ENCODE peak calls at places on chromosome 7, in eight cellular contexts. One of them, this sample, is unnamed.

GRCh38 chr7:42104231-42104630 is 132.8 kb downstream of the GLI3 start:
- DNase-seq in activated T-helper 1 cell treated with Interleukin-2 at 50 U/mL for 16 hours: no peak
- DNase-seq in stomach: no peak
- DNase-seq in HFFc6: no peak
- DNase-seq in IMR-90: no peak
- DNase-seq in Panc1: no peak
- DNase-seq in aorta: no peak
- DNase-seq in sigmoid colon: no peak
- DNase-seq in this sample: no peak

GRCh38 chr7:106179256-106179655 is 67.1 kb upstream of the SYPL1 start:
- DNase-seq in HFFc6: no peak
- DNase-seq in sigmoid colon: no peak
- DNase-seq in aorta: no peak
- DNase-seq in Panc1: no peak
- DNase-seq in activated T-helper 1 cell treated with Interleukin-2 at 50 U/mL for 16 hours: no peak
- DNase-seq in IMR-90: no peak
- DNase-seq in stomach: no peak
- DNase-seq in this sample: no peak

GRCh38 chr7:81470084-81470723 is 299.6 kb downstream of the HGF start:
- DNase-seq in stomach: peak; percentile 74
- DNase-seq in Panc1: no peak
- DNase-seq in IMR-90: peak; percentile 81
- DNase-seq in activated T-helper 1 cell treated with Interleukin-2 at 50 U/mL for 16 hours: no peak
- DNase-seq in aorta: peak; percentile 87
- DNase-seq in HFFc6: peak; percentile 73
- DNase-seq in sigmoid colon: peak; percentile 85
- DNase-seq in this sample: peak; percentile 64

GRCh38 chr7:39754326-39755120 is 131.2 kb downstream of the RALA start:
- DNase-seq in activated T-helper 1 cell treated with Interleukin-2 at 50 U/mL for 16 hours: no peak
- DNase-seq in aorta: no peak
- DNase-seq in IMR-90: peak; percentile 81
- DNase-seq in HFFc6: peak; percentile 75
- DNase-seq in Panc1: no peak
- DNase-seq in sigmoid colon: no peak
- DNase-seq in stomach: no peak
- DNase-seq in this sample: no peak

GRCh38 chr7:1856161-1856965 is 186.3 kb downstream of the ELFN1 start:
- DNase-seq in activated T-helper 1 cell treated with Interleukin-2 at 50 U/mL for 16 hours: no peak
- DNase-seq in Panc1: no peak
- DNase-seq in IMR-90: no peak
- DNase-seq in aorta: peak; percentile 70
- DNase-seq in HFFc6: no peak
- DNase-seq in sigmoid colon: peak; percentile 51
- DNase-seq in stomach: no peak
- DNase-seq in this sample: no peak

GRCh38 chr7:136956232-136956631 is 87.8 kb downstream of the CHRM2 start:
- DNase-seq in stomach: no peak
- DNase-seq in activated T-helper 1 cell treated with Interleukin-2 at 50 U/mL for 16 hours: no peak
- DNase-seq in aorta: no peak
- DNase-seq in sigmoid colon: no peak
- DNase-seq in Panc1: peak; percentile 27
- DNase-seq in IMR-90: peak; percentile 87
- DNase-seq in HFFc6: peak; percentile 46
- DNase-seq in this sample: no peak

GRCh38 chr7:135210818-135211178 is 528 bp downstream of the WDR91 start:
- DNase-seq in Panc1: no peak
- DNase-seq in IMR-90: peak; percentile 26
- DNase-seq in aorta: no peak
- DNase-seq in sigmoid colon: peak; percentile 77
- DNase-seq in HFFc6: no peak
- DNase-seq in stomach: no peak
- DNase-seq in activated T-helper 1 cell treated with Interleukin-2 at 50 U/mL for 16 hours: no peak
- DNase-seq in this sample: no peak

GRCh38 chr7:99142727-99143521 is 984 bp downstream of the SMURF1 start:
- DNase-seq in stomach: peak; percentile 99
- DNase-seq in Panc1: peak; percentile 93
- DNase-seq in aorta: peak; percentile 99
- DNase-seq in IMR-90: peak; percentile 92
- DNase-seq in activated T-helper 1 cell treated with Interleukin-2 at 50 U/mL for 16 hours: peak; percentile 76
- DNase-seq in sigmoid colon: peak; percentile 98
- DNase-seq in HFFc6: peak; percentile 75
- DNase-seq in this sample: peak; percentile 94

GRCh38 chr7:158054611-158055010 is 533.0 kb downstream of the PTPRN2 start:
- DNase-seq in Panc1: no peak
- DNase-seq in IMR-90: no peak
- DNase-seq in aorta: peak; percentile 57
- DNase-seq in stomach: no peak
- DNase-seq in HFFc6: no peak
- DNase-seq in activated T-helper 1 cell treated with Interleukin-2 at 50 U/mL for 16 hours: no peak
- DNase-seq in sigmoid colon: peak; percentile 37
- DNase-seq in this sample: no peak